ENCODE peak calls at places on chromosomes 4 and X, in six cellular contexts. F is lower lobe of right lung; M is CD4-positive, alpha-beta memory T cell; W is hypothalamus; G is iris pigment epithelial cell; P is mesenchymal stem cell. L is an unnamed sample.

GRCh38 chrX:30935985-30936384 is 46.9 kb upstream of the TAB3 start:
- DNase-seq in F (no peak), M (no peak), W (no peak), G (peak), P (peak), L (peak)

GRCh38 chr4:71258323-71258722 is 80.5 kb upstream of the SLC4A4 start:
- DNase-seq in F (no peak), M (no peak), W (no peak), G (no peak), P (no peak), L (no peak)

GRCh38 chrX:70030242-70030823 is 19.4 kb downstream of the AWAT2 start:
- DNase-seq in F (no peak), M (peak), W (no peak), G (peak), P (peak), L (peak)

GRCh38 chr4:8202526-8203375 is 3.7 kb downstream of the SH3TC1 start:
- DNase-seq in F (no peak), M (no peak), W (no peak), G (no peak), P (no peak), L (no peak)

GRCh38 chr4:140856692-140857091 is 100.5 kb upstream of the TBC1D9 start:
- DNase-seq in F (no peak), M (no peak), W (no peak), G (peak), P (peak), L (peak)

GRCh38 chr4:2934077-2934812 is 29.0 kb downstream of the NOP14 start:
- DNase-seq in F (peak), M (peak), W (no peak), G (peak), P (peak), L (peak)

GRCh38 chr4:92172203-92172602 is 131.6 kb upstream of the GRID2 start:
- DNase-seq in F (no peak), M (no peak), W (no peak), G (peak), P (no peak), L (no peak)

GRCh38 chr4:8911311-8912088 is 39.9 kb upstream of the HMX1 start:
- DNase-seq in F (peak), M (no peak), W (no peak), G (no peak), P (no peak), L (peak)

GRCh38 chr4:144295286-144295995 is 154.9 kb upstream of the GYPA start:
- DNase-seq in F (no peak), M (no peak), W (no peak), G (peak), P (no peak), L (no peak)

GRCh38 chrX:24148118-24148517 is 1.4 kb upstream of the ZFX start:
- DNase-seq in F (no peak), M (no peak), W (no peak), G (no peak), P (no peak), L (no peak)

GRCh38 chr4:47577779-47578553 is 92.9 kb downstream of the ATP10D start:
- DNase-seq in F (no peak), M (no peak), W (no peak), G (peak), P (peak), L (no peak)

GRCh38 chr4:121642876-121643585 is 53.7 kb downstream of the ANXA5 start:
- DNase-seq in F (no peak), M (no peak), W (no peak), G (no peak), P (no peak), L (no peak)

GRCh38 chr4:153345011-153345981 is 808 bp downstream of the MND1 start:
- DNase-seq in F (peak), M (peak), W (no peak), G (peak), P (peak), L (peak)

GRCh38 chrX:22748093-22748999 is 251.4 kb upstream of the DDX53 start:
- DNase-seq in F (no peak), M (no peak), W (no peak), G (peak), P (peak), L (peak)

GRCh38 chrX:68387786-68388185 is 45.5 kb downstream of the OPHN1 start:
- DNase-seq in F (no peak), M (no peak), W (no peak), G (no peak), P (no peak), L (no peak)

GRCh38 chr4:146245899-146246298 is 31.6 kb downstream of the REELD1 start:
- DNase-seq in F (no peak), M (no peak), W (no peak), G (no peak), P (no peak), L (peak)

L was measured in AG08395.